ENCODE peak calls at places on chromosomes 4 and X, in seven cellular contexts. Y is astrocyte of the spinal cord; U is endodermal cell; A is Caco-2; Q is RWPE1; K is pancreas; F is CD4-positive, alpha-beta T cell. B is an unnamed sample.

GRCh38 chr4:42396361-42397255 is 680 bp upstream of the SHISA3 start:
- DNase-seq in Y (peak; percentile 10), A (no peak), U (peak; percentile 61), K (no peak), Q (no peak), F (no peak), B (no peak)

GRCh38 chr4:41506071-41506470 is 31.9 kb upstream of the LIMCH1 start:
- DNase-seq in A (peak; percentile 67), U (no peak), K (no peak), Y (no peak), Q (no peak), F (no peak), B (no peak)

GRCh38 chr4:54371211-54371610 is 142.1 kb downstream of the PDGFRA start:
- DNase-seq in F (no peak), Q (no peak), A (no peak), U (no peak), K (no peak), Y (no peak), B (no peak)

GRCh38 chr4:89511776-89512175 is 204.2 kb upstream of the GPRIN3 start:
- DNase-seq in A (no peak), Q (no peak), F (no peak), K (no peak), Y (no peak), U (peak; percentile 81), B (no peak)

GRCh38 chr4:122963222-122963621 is 40.8 kb upstream of the NUDT6 start:
- DNase-seq in K (no peak), Y (peak; percentile 5), F (no peak), U (no peak), Q (peak; percentile 26), A (no peak), B (no peak)

GRCh38 chr4:138347561-138347960 is 105.4 kb upstream of the SLC7A11 start:
- DNase-seq in Y (no peak), U (no peak), Q (no peak), K (no peak), F (no peak), A (no peak), B (no peak)

GRCh38 chr4:182339246-182339645 is 96.0 kb downstream of the TENM3 start:
- DNase-seq in K (no peak), Q (no peak), F (no peak), A (no peak), Y (no peak), U (peak; percentile 86), B (no peak)

GRCh38 chr4:101099001-101099400 is 248.3 kb downstream of the PPP3CA start:
- DNase-seq in K (no peak), A (no peak), Y (no peak), Q (no peak), U (no peak), F (no peak), B (no peak)

GRCh38 chrX:78659955-78660354 is 827 bp upstream of the RTL3 start:
- DNase-seq in Q (no peak), A (no peak), Y (no peak), K (no peak), F (no peak), U (no peak), B (no peak)

GRCh38 chr4:149555146-149555545 is 260.5 kb downstream of the IQCM start:
- DNase-seq in U (no peak), K (no peak), F (no peak), Y (peak; percentile 13), Q (peak; percentile 12), A (no peak), B (no peak)

GRCh38 chr4:161320377-161320776 is 843.4 kb downstream of the FSTL5 start:
- DNase-seq in Q (no peak), K (no peak), Y (no peak), U (peak; percentile 71), F (no peak), A (peak; percentile 46), B (peak; percentile 15)

GRCh38 chr4:38164346-38164745 is 204.1 kb downstream of the PTTG2 start:
- DNase-seq in Y (no peak), K (no peak), Q (no peak), A (no peak), F (no peak), U (no peak), B (no peak)

GRCh38 chrX:130084651-130085237 is 25.6 kb downstream of the ELF4 start:
- DNase-seq in U (no peak), Q (no peak), Y (no peak), A (no peak), F (no peak), K (no peak), B (peak; percentile 67)

GRCh38 chr4:2074588-2074987 is 15.5 kb downstream of the NAT8L start:
- DNase-seq in F (no peak), U (peak; percentile 33), K (no peak), A (no peak), Q (no peak), Y (no peak), B (peak; percentile 21)

GRCh38 chr4:6560416-6561172 is 14.4 kb upstream of the MAN2B2 start:
- DNase-seq in A (no peak), Q (no peak), F (no peak), Y (peak; percentile 24), K (no peak), U (no peak), B (no peak)

GRCh38 chr4:139282375-139283075 is 2.5 kb upstream of the MGARP start:
- DNase-seq in U (no peak), K (no peak), Q (no peak), Y (no peak), F (no peak), A (no peak), B (no peak)

GRCh38 chr4:88705805-88706518 is 8.3 kb upstream of the NAP1L5 start:
- DNase-seq in F (no peak), A (no peak), Q (no peak), K (no peak), Y (peak; percentile 23), U (no peak), B (no peak)

GRCh38 chrX:128992107-128992971 is 531.0 kb downstream of the SMARCA1 start:
- DNase-seq in A (peak; percentile 0), K (no peak), Q (no peak), F (no peak), U (peak; percentile 71), Y (no peak), B (no peak)
- TF ChIP-seq CTCF in A (no peak), K (no peak), Q (no peak), F (no peak), U (peak; percentile 62), Y (no peak), B (no peak)

DNA sequence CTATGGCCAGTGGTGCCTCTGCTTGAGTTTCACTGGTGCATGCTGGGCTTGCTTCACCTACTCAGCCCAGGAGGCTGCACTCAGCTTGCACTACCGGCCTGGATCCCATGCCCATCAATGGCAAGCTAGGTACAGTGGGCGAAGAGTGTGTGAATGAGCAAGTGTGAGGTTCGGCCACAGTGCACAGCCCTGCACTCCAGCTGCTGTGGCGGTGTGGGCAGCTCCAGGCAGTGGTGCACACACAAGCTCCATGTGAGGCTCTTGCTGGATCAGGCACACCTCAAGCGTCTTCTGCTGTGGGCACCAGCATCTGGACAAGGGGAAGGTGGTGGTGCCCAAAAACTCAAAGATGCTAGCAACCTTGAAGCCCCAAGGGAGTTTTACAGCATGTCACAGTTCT is 820.9 kb upstream of the LCORL start:
- DNase-seq in K (no peak), A (no peak), Y (no peak), F (no peak), Q (no peak), U (no peak), B (no peak)
- TF ChIP-seq CTCF in K (no peak), A (no peak), Y (no peak), F (no peak), Q (no peak), U (no peak), B (no peak)

DNA sequence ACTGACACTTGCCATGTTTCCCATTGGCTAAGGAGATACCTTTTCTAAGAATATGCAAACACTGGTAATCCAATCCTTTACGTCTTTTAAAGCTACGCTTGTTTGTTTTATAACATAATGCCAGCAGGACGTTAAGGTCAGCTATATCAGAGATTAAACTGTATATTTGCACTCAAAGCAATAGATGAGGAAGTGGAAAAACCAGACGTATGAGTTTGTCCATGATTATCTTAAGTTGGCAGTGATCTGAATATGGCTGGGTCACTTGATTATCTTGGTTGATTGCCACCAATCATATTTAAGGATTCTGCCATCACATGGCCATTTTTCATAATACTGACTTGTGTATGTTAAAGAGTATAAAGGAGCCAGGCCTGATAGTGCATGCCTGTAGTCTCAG is 19.4 kb downstream of the TMSB4X start:
- DNase-seq in K (no peak), Y (no peak), A (no peak), F (no peak), U (no peak), Q (no peak), B (no peak)
- TF ChIP-seq CTCF in K (no peak), Y (no peak), A (no peak), F (no peak), U (no peak), Q (no peak), B (no peak)

DNA sequence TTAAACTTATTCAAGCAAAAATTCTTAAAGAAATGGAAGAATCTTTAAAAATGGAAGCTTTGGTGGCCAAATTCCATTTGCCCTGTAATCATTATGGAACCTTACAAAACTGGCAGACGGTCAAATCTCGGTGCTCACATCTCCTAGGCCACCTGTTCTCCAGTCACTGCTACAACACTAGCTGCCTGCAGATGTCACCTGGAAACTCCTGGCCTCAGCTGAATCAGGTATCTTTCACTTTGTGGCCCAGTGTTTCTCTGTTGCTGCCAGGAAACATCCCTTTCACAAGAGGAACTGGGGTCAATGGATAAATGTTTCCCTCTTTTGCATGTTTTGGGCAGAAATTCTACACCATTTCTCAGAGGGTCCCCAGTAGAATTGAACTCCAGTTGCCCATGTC is 4.2 kb upstream of the CXCL3 start:
- DNase-seq in Q (no peak), Y (no peak), F (no peak), K (peak; percentile 9), U (peak; percentile 61), A (peak; percentile 39), B (no peak)
- TF ChIP-seq CTCF in Q (no peak), Y (no peak), F (no peak), K (no peak), U (peak; percentile 64), A (peak; percentile 20), B (no peak)

B was measured in GM13977.